ENCODE peak calls at places on chromosomes 12 and 14, in ten cellular contexts. P is HEK293T; W is stimulated activated CD8-positive, alpha-beta memory T cell treated with anti-CD3 and anti-CD28 coated beads, Interleukin-15, amount 100 ng/mL, for 24 hours; C is neural progenitor cell; O is stimulated activated CD4-positive, alpha-beta T cell treated with anti-CD3 and anti-CD28 coated beads, Interleukin-1b, Interleukin-23, amount 100 ng/mL, for 1 hour; L is bronchial epithelial cell; R is A673; V is ELF-1; X is lung; G is nephron progenitor cell. U is an unnamed sample.

GRCh38 chr14:105589161-105589925 is 63.0 kb downstream of the TMEM121 start:
- DNase-seq in X (no peak), P (no peak), R (no peak), C (no peak), O (no peak), V (no peak), L (no peak), G (no peak), W (no peak), U (no peak)

GRCh38 chr14:69900603-69901002 is 21.4 kb downstream of the SMOC1 start:
- DNase-seq in P (no peak), C (no peak), L (peak), G (no peak), W (no peak), R (no peak), X (no peak), V (no peak), O (no peak), U (no peak)

GRCh38 chr12:113306382-113306781 is 28.5 kb downstream of the SLC8B1 start:
- DNase-seq in O (no peak), V (no peak), P (no peak), X (no peak), C (no peak), W (no peak), R (no peak), L (no peak), G (no peak), U (peak)

GRCh38 chr12:56593909-56594621 is 36.1 kb downstream of the BAZ2A start:
- DNase-seq in G (peak), C (peak), R (peak), L (peak), W (peak), P (peak), V (peak), O (peak), X (peak), U (peak)

GRCh38 chr12:85713368-85713767 is 122.8 kb downstream of the RASSF9 start:
- DNase-seq in V (no peak), R (no peak), C (no peak), L (no peak), O (no peak), W (no peak), P (no peak), X (no peak), G (no peak), U (no peak)

GRCh38 chr12:20188930-20189653 is 179.2 kb upstream of the PDE3A start:
- DNase-seq in R (no peak), X (no peak), V (peak), C (peak), P (no peak), G (no peak), W (no peak), L (no peak), O (no peak), U (no peak)

GRCh38 chr12:69105101-69105613 is 134.2 kb upstream of the CPSF6 start:
- DNase-seq in G (no peak), V (no peak), W (no peak), P (peak), O (no peak), C (peak), R (no peak), X (no peak), L (no peak), U (no peak)

GRCh38 chr14:75015496-75015895 is 12.8 kb downstream of the EIF2B2 start:
- DNase-seq in W (no peak), L (no peak), X (no peak), P (no peak), R (no peak), V (no peak), C (no peak), G (no peak), O (no peak), U (no peak)

GRCh38 chr12:98440165-98440581 is 75.2 kb upstream of the TMPO start:
- DNase-seq in V (peak), X (peak), G (no peak), O (no peak), W (no peak), C (no peak), P (no peak), L (peak), R (peak), U (peak)

GRCh38 chr12:27505771-27506170 is 18.2 kb upstream of the PPFIBP1 start:
- DNase-seq in V (no peak), W (no peak), O (no peak), C (no peak), X (no peak), P (no peak), L (no peak), R (no peak), G (no peak), U (no peak)

GRCh38 chr14:53748691-53749090 is 207.9 kb downstream of the BMP4 start:
- DNase-seq in O (no peak), G (no peak), P (no peak), R (no peak), X (no peak), C (no peak), L (no peak), V (no peak), W (no peak), U (no peak)

GRCh38 chr12:24561882-24562760 is 386.8 kb downstream of the BCAT1 start:
- DNase-seq in P (peak), X (peak), W (no peak), L (peak), R (peak), C (peak), G (peak), O (no peak), V (peak), U (no peak)